ENCODE peak calls at places on chromosomes 11 and 22, in four cellular contexts. J is K562, G is HepG2, I is HCT116. M is an unnamed sample.

GRCh38 chr11:1151366-1152315 is 6.1 kb upstream of the MUC5AC start:
- DNase-seq in J (no peak), G (no peak), I (no peak), M (no peak)

GRCh38 chr11:45457649-45458048 is 171.5 kb upstream of the SYT13 start:
- DNase-seq in J (no peak), G (no peak), I (no peak), M (no peak)

GRCh38 chr11:128532571-128533091 is 54.7 kb downstream of the ETS1 start:
- DNase-seq in J (no peak), G (no peak), I (no peak), M (no peak)

GRCh38 chr11:63553759-63554158 is 9.4 kb downstream of the PLAAT2 start:
- DNase-seq in J (no peak), G (no peak), I (no peak), M (no peak)

GRCh38 chr11:22449441-22449840 is 111.3 kb downstream of the SLC17A6 start:
- DNase-seq in J (no peak), G (no peak), I (no peak), M (no peak)

GRCh38 chr11:76229690-76230240 is 23.5 kb upstream of the WNT11 start:
- DNase-seq in J (no peak), G (no peak), I (no peak), M (no peak)

GRCh38 chr11:29334781-29335140 is 682.1 kb downstream of the KCNA4 start:
- DNase-seq in J (no peak), G (no peak), I (no peak), M (no peak)

GRCh38 chr11:45145421-45146071 is 893 bp upstream of the PRDM11 start:
- DNase-seq in J (no peak), G (no peak), I (no peak), M (peak; percentile 76)

GRCh38 chr11:330307-330693 is 9.6 kb upstream of the IFITM3 start:
- DNase-seq in J (no peak), G (no peak), I (no peak), M (no peak)

GRCh38 chr11:119878990-119879389 is 150.0 kb upstream of the NECTIN1 start:
- DNase-seq in J (no peak), G (no peak), I (no peak), M (peak; percentile 28)
- TF ChIP-seq JUND in J (no peak), G (no peak), I (no peak), M (no peak)

DNA sequence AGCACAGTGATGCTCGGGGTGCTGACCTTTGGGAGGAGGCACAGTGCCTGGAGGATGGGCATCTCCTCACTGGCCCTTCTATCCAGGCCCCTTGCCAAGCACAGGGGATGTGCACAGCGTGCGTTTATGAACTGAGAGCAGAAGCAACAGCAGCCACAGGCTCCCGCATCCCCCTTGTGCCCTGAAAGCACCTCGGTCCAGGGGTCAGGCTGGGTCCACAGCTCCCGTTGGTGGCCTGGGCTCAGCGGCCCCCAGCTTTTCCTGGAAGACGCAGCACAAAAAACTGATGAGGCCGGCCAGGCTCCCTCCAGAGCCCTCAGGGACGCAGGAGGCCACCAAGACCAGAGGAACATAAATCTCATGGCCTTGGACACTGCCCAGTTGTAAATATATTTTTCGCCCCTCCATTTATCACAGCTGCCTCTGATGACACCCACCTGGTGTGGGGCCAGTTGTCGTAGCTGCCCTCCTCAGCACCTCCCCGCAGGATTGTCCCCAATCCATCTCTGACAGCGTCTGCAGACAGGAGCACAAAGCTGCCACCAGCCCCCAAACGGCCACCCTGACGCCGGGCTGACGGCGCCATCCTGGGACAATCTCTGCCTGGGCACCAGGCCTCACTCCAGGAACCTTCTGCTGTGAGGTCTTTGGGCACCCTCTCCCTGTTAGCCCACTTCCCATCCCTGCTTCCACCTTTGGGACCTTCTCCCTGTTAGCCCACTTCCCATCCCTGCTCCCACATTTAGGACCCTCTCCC is 203.1 kb downstream of the BRD1 start:
- DNase-seq in J (no peak), G (no peak), I (no peak), M (no peak)
- TF ChIP-seq JUND in J (no peak), G (no peak), I (no peak), M (no peak)

GRCh38 chr11:78416285-78417174 is 1.1 kb downstream of the GAB2 start:
- DNase-seq in J (peak; percentile 80), G (peak; percentile 83), I (peak; percentile 27), M (peak; percentile 78)

GRCh38 chr11:78418584-78419211 is 1.1 kb upstream of the GAB2 start:
- DNase-seq in J (no peak), G (no peak), I (no peak), M (no peak)

GRCh38 chr11:78419327-78419726 is 1.7 kb upstream of the GAB2 start:
- DNase-seq in J (no peak), G (no peak), I (no peak), M (no peak)

GRCh38 chr11:78417175-78417887 is at the start of gene GAB2:
- DNase-seq in J (no peak), G (no peak), I (no peak), M (peak; percentile 86)

GRCh38 chr11:78417888-78418583 is 416 bp upstream of the GAB2 start:
- DNase-seq in J (peak; percentile 90), G (peak; percentile 66), I (peak; percentile 32), M (no peak)
- TF ChIP-seq JUND in J (no peak), G (no peak), I (no peak), M (no peak)

GRCh38 chr22:46378499-46379300 is 43.2 kb downstream of the TRMU start:
- DNase-seq in J (no peak), G (peak; percentile 16), I (no peak), M (no peak)

GRCh38 chr22:46377566-46378498 is 42.3 kb downstream of the TRMU start:
- DNase-seq in J (no peak), G (peak; percentile 96), I (peak; percentile 66), M (peak; percentile 70)

GRCh38 chr22:46380069-46380468 is 44.6 kb downstream of the TRMU start:
- DNase-seq in J (no peak), G (no peak), I (no peak), M (no peak)

GRCh38 chr22:46380581-46380980 is 45.1 kb downstream of the TRMU start:
- DNase-seq in J (no peak), G (no peak), I (no peak), M (no peak)

GRCh38 chr22:46379301-46379930 is 43.9 kb downstream of the TRMU start:
- DNase-seq in J (no peak), G (peak; percentile 89), I (no peak), M (no peak)
- TF ChIP-seq JUND in J (no peak), G (no peak), I (no peak), M (no peak)

DNA sequence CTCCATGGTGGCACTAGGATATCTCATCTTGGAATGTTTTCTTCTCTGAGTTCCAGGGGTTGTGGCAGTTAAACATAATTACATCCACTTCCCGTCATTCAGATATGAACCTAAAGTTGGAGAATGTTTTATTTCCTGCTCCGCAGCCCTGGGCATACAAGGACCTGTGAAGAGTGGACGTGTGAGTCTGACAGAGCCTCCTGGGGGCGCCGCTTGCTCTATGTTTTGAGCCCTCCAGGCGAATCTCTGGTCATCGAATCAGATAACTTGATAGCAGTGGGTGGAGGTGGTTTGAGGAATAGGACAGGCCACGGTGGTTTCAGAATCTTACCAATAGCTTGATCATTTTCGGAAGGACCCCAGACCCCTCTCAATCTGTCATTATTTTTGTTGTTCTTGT is 174.2 kb downstream of the NTM start:
- DNase-seq in J (no peak), G (no peak), I (no peak), M (no peak)
- TF ChIP-seq JUND in J (no peak), G (no peak), I (no peak), M (no peak)

GRCh38 chr22:43506487-43506886 is 94.7 kb downstream of the MPPED1 start:
- DNase-seq in J (no peak), G (no peak), I (no peak), M (no peak)

GRCh38 chr22:43504068-43504467 is 92.3 kb downstream of the MPPED1 start:
- DNase-seq in J (no peak), G (no peak), I (no peak), M (no peak)

GRCh38 chr22:43505896-43506295 is 94.1 kb downstream of the MPPED1 start:
- DNase-seq in J (no peak), G (no peak), I (no peak), M (no peak)

GRCh38 chr22:43504666-43505261 is 93.0 kb downstream of the MPPED1 start:
- DNase-seq in J (no peak), G (no peak), I (no peak), M (no peak)

DNA sequence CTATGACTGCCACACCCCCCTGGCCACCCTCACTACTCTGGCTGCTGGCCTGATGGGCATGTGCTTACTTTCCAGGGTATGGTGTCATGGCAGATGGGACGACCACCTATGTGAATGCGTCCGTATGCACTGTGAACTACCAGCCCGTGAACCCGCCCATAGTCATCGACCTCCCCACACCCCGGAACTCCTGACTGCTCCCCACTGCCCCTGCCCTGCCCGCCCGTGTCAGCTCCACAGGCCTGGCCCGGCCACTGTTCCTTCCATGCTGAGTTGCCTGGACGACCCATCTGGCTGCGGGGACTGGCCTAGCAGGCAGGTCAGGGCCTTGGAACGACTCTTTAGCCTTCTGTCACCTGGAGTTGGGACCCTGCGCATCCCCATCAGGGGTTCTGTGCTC is 93.6 kb downstream of the MPPED1 start:
- DNase-seq in J (no peak), G (no peak), I (no peak), M (no peak)
- TF ChIP-seq JUND in J (no peak), G (no peak), I (no peak), M (no peak)

DNA sequence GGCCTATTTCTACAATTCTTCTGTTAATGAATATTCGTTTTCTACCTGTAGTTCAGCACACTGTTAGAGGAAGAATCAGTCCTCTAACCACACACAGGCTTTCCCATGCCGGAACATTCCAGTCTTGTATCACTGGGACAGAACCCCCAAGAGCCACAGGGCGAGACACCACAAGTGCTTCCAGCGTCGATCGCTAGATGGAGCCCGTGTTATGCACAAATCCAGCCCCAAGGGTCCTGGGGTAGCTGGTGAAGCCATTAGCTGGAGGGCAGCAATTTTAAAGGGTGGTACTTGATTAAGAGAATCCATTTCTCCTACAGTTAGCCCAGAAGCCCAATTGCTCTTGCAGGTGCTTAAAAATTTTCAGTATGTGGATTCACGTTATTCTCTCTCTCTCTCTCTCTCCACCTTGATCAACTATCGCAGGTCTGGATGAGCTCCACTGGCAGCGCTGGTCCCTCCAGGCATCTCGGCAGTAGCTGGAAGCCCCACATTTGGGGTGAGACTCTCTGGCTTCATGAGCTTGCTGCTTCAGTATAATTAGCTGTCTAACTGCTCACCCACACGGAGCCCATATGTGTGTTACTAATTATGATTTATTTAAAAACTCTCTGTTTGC is 148.2 kb upstream of the SNX19 start:
- DNase-seq in J (peak; percentile 65), G (peak; percentile 42), I (peak; percentile 13), M (peak; percentile 77)
- TF ChIP-seq JUND in J (no peak), G (no peak), I (no peak), M (no peak)

DNA sequence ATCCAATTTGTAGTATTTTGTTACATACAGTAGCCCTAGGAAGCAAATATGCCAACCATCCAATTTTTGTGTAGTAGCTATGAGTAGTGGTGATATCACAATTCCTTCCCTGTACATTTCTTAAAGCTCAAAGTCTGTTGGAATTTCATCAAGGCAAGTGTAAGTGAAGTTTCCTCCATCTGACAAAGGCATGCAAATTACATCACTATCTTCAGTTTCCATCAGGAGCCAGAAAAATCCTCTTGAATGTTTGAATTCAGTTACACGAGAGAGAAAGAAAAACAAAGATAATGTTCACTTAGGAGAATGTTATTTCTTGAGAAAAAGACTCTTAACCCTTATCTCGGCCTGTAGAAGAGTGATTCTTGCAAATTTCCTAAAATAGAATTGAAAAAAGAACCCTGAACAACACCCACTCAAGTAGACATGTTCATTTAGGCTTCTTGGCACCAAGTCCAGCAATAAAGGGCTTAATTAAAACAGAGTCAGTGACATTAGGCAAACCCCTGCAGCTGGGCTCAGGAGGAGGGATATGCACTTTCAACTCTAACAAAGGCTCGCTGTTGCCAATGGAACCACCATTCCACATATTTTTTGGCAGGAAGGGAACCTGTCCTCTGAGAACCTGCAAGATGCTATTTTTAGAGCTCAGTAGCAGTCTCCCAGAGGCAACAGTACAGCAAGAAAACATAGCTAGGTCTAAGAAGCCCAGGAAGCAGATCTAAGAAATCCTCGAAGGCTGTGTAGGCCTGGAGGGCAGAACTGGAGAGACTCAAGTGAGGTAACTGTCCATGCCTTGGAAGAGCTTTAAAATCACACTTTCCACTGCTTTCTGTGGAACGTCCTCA is 144.6 kb downstream of the CCDC81 start:
- DNase-seq in J (no peak), G (no peak), I (no peak), M (no peak)
- TF ChIP-seq JUND in J (no peak), G (no peak), I (no peak), M (no peak)